ENCODE peak calls at places on chromosomes 16 and 17, in five cellular contexts. Q is ACHN; G is cardiac fibroblast; E is body of pancreas; V is CD8-positive, alpha-beta T cell. O is an unnamed sample.

GRCh38 chr17:51260960-51261958 is 913 bp downstream of the UTP18 start:
- DNase-seq in V (no peak), E (peak; percentile 63), G (peak; percentile 45), Q (peak; percentile 64), O (peak; percentile 68)

GRCh38 chr16:66267287-66268137 is 99.0 kb upstream of the CDH5 start:
- DNase-seq in Q (no peak), V (no peak), E (no peak), G (peak; percentile 14), O (no peak)

GRCh38 chr16:19463468-19464315 is 46.0 kb downstream of the TMC5 start:
- DNase-seq in E (no peak), V (no peak), Q (no peak), G (no peak), O (no peak)

GRCh38 chr17:61997649-61998048 is 67.4 kb downstream of the MED13 start:
- DNase-seq in V (no peak), Q (no peak), E (no peak), G (peak; percentile 52), O (no peak)

GRCh38 chr17:8366231-8366630 is 10.3 kb downstream of the KRABD2 start:
- DNase-seq in G (peak; percentile 92), E (no peak), Q (peak; percentile 28), V (no peak), O (no peak)

GRCh38 chr17:43601280-43602050 is 55.3 kb upstream of the ETV4 start:
- DNase-seq in V (no peak), G (no peak), E (peak; percentile 48), Q (no peak), O (no peak)

GRCh38 chr17:49875690-49876089 is 27.8 kb upstream of the TAC4 start:
- DNase-seq in G (no peak), E (no peak), Q (no peak), V (no peak), O (no peak)

GRCh38 chr17:57459286-57459915 is 203.1 kb downstream of the MSI2 start:
- DNase-seq in V (no peak), E (no peak), G (peak; percentile 48), Q (no peak), O (no peak)

GRCh38 chr17:7313028-7313889 is 1.9 kb downstream of the GPS2 start:
- DNase-seq in Q (peak; percentile 26), G (no peak), E (no peak), V (no peak), O (no peak)

GRCh38 chr17:6498798-6499540 is 54.7 kb downstream of the PIMREG start:
- DNase-seq in V (no peak), E (no peak), Q (no peak), G (no peak), O (no peak)

GRCh38 chr17:65985571-65985970 is 206.4 kb downstream of the CEP112 start:
- DNase-seq in E (no peak), Q (no peak), G (no peak), V (no peak), O (no peak)

GRCh38 chr16:23401142-23401541 is 51.8 kb downstream of the COG7 start:
- DNase-seq in Q (no peak), E (peak; percentile 90), V (no peak), G (no peak), O (no peak)

GRCh38 chr17:40597168-40598020 is 32.1 kb upstream of the CCR7 start:
- DNase-seq in V (no peak), Q (no peak), G (no peak), E (no peak), O (no peak)

GRCh38 chr17:37527249-37527851 is 37.7 kb downstream of the DUSP14 start:
- DNase-seq in Q (peak; percentile 72), G (peak; percentile 66), V (no peak), E (peak; percentile 41), O (peak; percentile 39)

GRCh38 chr17:80175411-80175810 is 5.6 kb downstream of the CARD14 start:
- DNase-seq in V (no peak), G (peak; percentile 36), E (peak; percentile 14), Q (no peak), O (no peak)

GRCh38 chr17:31582151-31582907 is 190.9 kb downstream of the RAB11FIP4 start:
- DNase-seq in Q (peak; percentile 19), G (peak; percentile 83), V (no peak), E (peak; percentile 67), O (no peak)